ENCODE peak calls at places on chromosomes 3 and 15, in four cellular contexts. One of them, this sample, is unnamed.

GRCh38 chr3:113441051-113441770 is at the start of gene CFAP44:
- DNase-seq in heart left ventricle: peak; percentile 76
- DNase-seq in substantia nigra: peak; percentile 84
- DNase-seq in adrenal gland: peak; percentile 88
- DNase-seq in this sample: peak; percentile 90

GRCh38 chr15:89845305-89845893 is 30.7 kb upstream of the ANPEP start:
- DNase-seq in heart left ventricle: no peak
- DNase-seq in substantia nigra: no peak
- DNase-seq in adrenal gland: no peak
- DNase-seq in this sample: no peak

GRCh38 chr3:49422379-49423248 is at the start of gene AMT:
- DNase-seq in heart left ventricle: peak; percentile 72
- DNase-seq in substantia nigra: peak; percentile 45
- DNase-seq in adrenal gland: no peak
- DNase-seq in this sample: peak; percentile 82

GRCh38 chr3:167350245-167350862 is 29.7 kb downstream of the ZBBX start:
- DNase-seq in heart left ventricle: no peak
- DNase-seq in substantia nigra: no peak
- DNase-seq in adrenal gland: no peak
- DNase-seq in this sample: no peak

GRCh38 chr15:75727851-75728715 is 15.4 kb upstream of the CSPG4 start:
- DNase-seq in heart left ventricle: no peak
- DNase-seq in substantia nigra: peak; percentile 67
- DNase-seq in adrenal gland: peak; percentile 54
- DNase-seq in this sample: peak; percentile 82

GRCh38 chr3:204102-204501 is 7.5 kb downstream of the CHL1 start:
- DNase-seq in heart left ventricle: no peak
- DNase-seq in substantia nigra: no peak
- DNase-seq in adrenal gland: no peak
- DNase-seq in this sample: no peak

GRCh38 chr3:194623449-194624290 is 9.5 kb downstream of the TMEM44 start:
- DNase-seq in heart left ventricle: no peak
- DNase-seq in substantia nigra: no peak
- DNase-seq in adrenal gland: no peak
- DNase-seq in this sample: peak; percentile 57

GRCh38 chr15:68235022-68235421 is 5.5 kb upstream of the CLN6 start:
- DNase-seq in heart left ventricle: no peak
- DNase-seq in substantia nigra: no peak
- DNase-seq in adrenal gland: no peak
- DNase-seq in this sample: no peak

GRCh38 chr15:25905140-25905539 is 42.0 kb upstream of the ATP10A start:
- DNase-seq in heart left ventricle: peak; percentile 45
- DNase-seq in substantia nigra: no peak
- DNase-seq in adrenal gland: no peak
- DNase-seq in this sample: no peak

GRCh38 chr15:82571722-82572222 is 31.5 kb upstream of the RPS17 start:
- DNase-seq in heart left ventricle: peak; percentile 66
- DNase-seq in substantia nigra: peak; percentile 87
- DNase-seq in adrenal gland: peak; percentile 52
- DNase-seq in this sample: peak; percentile 83

GRCh38 chr15:87816811-87817210 is 439.7 kb downstream of the NTRK3 start:
- DNase-seq in heart left ventricle: no peak
- DNase-seq in substantia nigra: no peak
- DNase-seq in adrenal gland: no peak
- DNase-seq in this sample: no peak

GRCh38 chr3:54122046-54122801 is at the start of gene CACNA2D3:
- DNase-seq in heart left ventricle: peak; percentile 54
- DNase-seq in substantia nigra: peak; percentile 43
- DNase-seq in adrenal gland: peak; percentile 54
- DNase-seq in this sample: peak; percentile 88

GRCh38 chr3:51024765-51025681 is 350.3 kb downstream of the DOCK3 start:
- DNase-seq in heart left ventricle: no peak
- DNase-seq in substantia nigra: no peak
- DNase-seq in adrenal gland: no peak
- DNase-seq in this sample: peak; percentile 53

GRCh38 chr3:35946121-35946856 is 307.0 kb downstream of the ARPP21 start:
- DNase-seq in heart left ventricle: no peak
- DNase-seq in substantia nigra: no peak
- DNase-seq in adrenal gland: no peak
- DNase-seq in this sample: no peak

GRCh38 chr15:45635191-45635638 is 386 bp downstream of the SQOR start:
- DNase-seq in heart left ventricle: peak; percentile 81
- DNase-seq in substantia nigra: peak; percentile 37
- DNase-seq in adrenal gland: peak; percentile 55
- DNase-seq in this sample: peak; percentile 91

GRCh38 chr3:52121459-52121795 is 32.8 kb downstream of the POC1A start:
- DNase-seq in heart left ventricle: peak; percentile 58
- DNase-seq in substantia nigra: peak; percentile 55
- DNase-seq in adrenal gland: no peak
- DNase-seq in this sample: peak; percentile 47

GRCh38 chr15:62889734-62890505 is 152.6 kb upstream of the TPM1 start:
- DNase-seq in heart left ventricle: no peak
- DNase-seq in substantia nigra: no peak
- DNase-seq in adrenal gland: no peak
- DNase-seq in this sample: no peak

GRCh38 chr3:188689101-188689574 is 482.6 kb upstream of the TPRG1 start:
- DNase-seq in heart left ventricle: no peak
- DNase-seq in substantia nigra: no peak
- DNase-seq in adrenal gland: no peak
- DNase-seq in this sample: no peak

GRCh38 chr15:64443016-64443415 is 17.4 kb upstream of the ZNF609 start:
- DNase-seq in heart left ventricle: no peak
- DNase-seq in substantia nigra: no peak
- DNase-seq in adrenal gland: no peak
- DNase-seq in this sample: no peak

GRCh38 chr15:63380151-63380827 is 1.4 kb downstream of the CA12 start:
- DNase-seq in heart left ventricle: no peak
- DNase-seq in substantia nigra: no peak
- DNase-seq in adrenal gland: no peak
- DNase-seq in this sample: no peak

GRCh38 chr3:117611242-117611641 is 901.7 kb downstream of the TUSC7 start:
- DNase-seq in heart left ventricle: no peak
- DNase-seq in substantia nigra: no peak
- DNase-seq in adrenal gland: no peak
- DNase-seq in this sample: no peak
- H3K27ac ChIP-seq in heart left ventricle: no peak overlapping the region
- H3K27ac ChIP-seq in substantia nigra: no peak overlapping the region
- H3K27ac ChIP-seq in adrenal gland: peak overlapping the region; percentile 36
- H3K27ac ChIP-seq in this sample: no peak overlapping the region

DNA sequence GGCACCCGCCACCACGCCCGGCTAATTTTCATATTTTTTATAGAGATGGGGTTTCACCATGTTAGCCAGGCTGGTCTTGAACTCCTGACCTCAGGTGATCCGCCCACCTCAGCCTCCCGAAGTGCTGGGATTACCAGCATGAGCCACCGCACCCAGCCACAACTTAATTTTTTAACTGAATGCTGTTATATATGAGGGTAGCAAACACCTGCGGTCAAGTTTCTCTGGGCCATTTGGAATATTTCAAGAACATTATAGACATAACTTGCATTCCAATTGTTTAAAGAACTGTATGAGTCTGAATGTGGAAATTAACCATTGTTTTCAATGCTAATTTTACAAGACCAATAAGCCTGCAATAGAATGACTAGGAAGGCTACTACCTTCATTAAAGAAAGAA is 35.7 kb upstream of the GOLGA8B start:
- DNase-seq in heart left ventricle: no peak
- DNase-seq in substantia nigra: no peak
- DNase-seq in adrenal gland: no peak
- DNase-seq in this sample: no peak
- H3K27ac ChIP-seq in heart left ventricle: no peak overlapping the region
- H3K27ac ChIP-seq in substantia nigra: no peak overlapping the region
- H3K27ac ChIP-seq in adrenal gland: no peak overlapping the region
- H3K27ac ChIP-seq in this sample: no peak overlapping the region

GRCh38 chr3:14864131-14864530 is 45.4 kb downstream of the FGD5 start:
- DNase-seq in heart left ventricle: no peak
- DNase-seq in substantia nigra: no peak
- DNase-seq in adrenal gland: no peak
- DNase-seq in this sample: no peak
- H3K27ac ChIP-seq in heart left ventricle: no peak overlapping the region
- H3K27ac ChIP-seq in substantia nigra: no peak overlapping the region
- H3K27ac ChIP-seq in adrenal gland: no peak overlapping the region
- H3K27ac ChIP-seq in this sample: no peak overlapping the region

GRCh38 chr15:49718234-49718633 is 97.4 kb downstream of the DTWD1 start:
- DNase-seq in heart left ventricle: no peak
- DNase-seq in substantia nigra: no peak
- DNase-seq in adrenal gland: no peak
- DNase-seq in this sample: no peak
- H3K27ac ChIP-seq in heart left ventricle: peak overlapping the region; percentile 9
- H3K27ac ChIP-seq in substantia nigra: no peak overlapping the region
- H3K27ac ChIP-seq in adrenal gland: peak overlapping the region; percentile 77
- H3K27ac ChIP-seq in this sample: peak overlapping the region; percentile 24

DNA sequence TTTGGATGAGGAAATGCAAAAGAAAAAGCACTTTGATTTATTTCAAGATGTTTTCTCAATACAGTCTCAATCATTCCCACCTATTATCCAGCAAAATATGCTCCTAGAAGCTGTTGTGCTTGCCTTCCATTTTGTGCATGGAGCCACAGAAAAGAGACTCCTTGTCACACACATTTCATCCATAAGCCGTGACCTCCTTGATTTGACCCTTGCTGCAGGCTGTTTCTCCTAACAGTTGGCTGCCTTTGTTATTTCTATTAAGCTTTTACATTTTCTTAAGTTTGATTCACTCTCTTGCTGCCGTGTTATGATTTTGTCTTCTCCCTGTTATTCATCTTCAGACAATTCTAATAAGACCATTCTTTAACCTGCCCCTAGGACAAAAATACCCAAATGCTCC is 124.2 kb upstream of the PLAAT1 start:
- DNase-seq in heart left ventricle: no peak
- DNase-seq in substantia nigra: no peak
- DNase-seq in adrenal gland: no peak
- DNase-seq in this sample: no peak
- H3K27ac ChIP-seq in heart left ventricle: no peak overlapping the region
- H3K27ac ChIP-seq in substantia nigra: no peak overlapping the region
- H3K27ac ChIP-seq in adrenal gland: no peak overlapping the region
- H3K27ac ChIP-seq in this sample: no peak overlapping the region

GRCh38 chr15:70195808-70196304 is 98.1 kb upstream of the TLE3 start:
- DNase-seq in heart left ventricle: peak; percentile 89
- DNase-seq in substantia nigra: peak; percentile 72
- DNase-seq in adrenal gland: peak; percentile 60
- DNase-seq in this sample: peak; percentile 95
- H3K27ac ChIP-seq in heart left ventricle: no peak overlapping the region
- H3K27ac ChIP-seq in substantia nigra: no peak overlapping the region
- H3K27ac ChIP-seq in adrenal gland: peak overlapping the region; percentile 79
- H3K27ac ChIP-seq in this sample: peak overlapping the region; percentile 64